ENCODE peak calls at places on chromosomes 1 and 21, in nine cellular contexts. B is endothelial cell, W is heart left ventricle, Y is M059J, Q is HEK293T, U is EL, V is nucleus accumbens, X is AG04449, C is GOT3. G is an unnamed sample.

GRCh38 chr1:197902454-197903195 is at the start of gene C1orf53:
- DNase-seq in B (peak; percentile 92), W (peak; percentile 88), Y (peak; percentile 86), Q (peak; percentile 97), U (peak; percentile 86), V (peak; percentile 91), X (no peak), C (peak; percentile 77), G (peak; percentile 92)

GRCh38 chr1:112794654-112795239 is 79.6 kb upstream of the PPM1J start:
- DNase-seq in B (no peak), W (no peak), Y (no peak), Q (no peak), U (no peak), V (no peak), X (no peak), C (no peak), G (no peak)

GRCh38 chr21:42669069-42669468 is 15.6 kb downstream of the PDE9A start:
- DNase-seq in B (no peak), W (no peak), Y (peak; percentile 15), Q (no peak), U (no peak), V (no peak), X (no peak), C (no peak), G (no peak)

GRCh38 chr1:164611754-164612642 is 53.0 kb downstream of the PBX1 start:
- DNase-seq in B (no peak), W (no peak), Y (peak; percentile 95), Q (peak; percentile 84), U (peak; percentile 84), V (no peak), X (no peak), C (no peak), G (peak; percentile 63)

GRCh38 chr1:202122639-202123335 is at the start of gene GPR37L1:
- DNase-seq in B (peak; percentile 66), W (peak; percentile 69), Y (peak; percentile 56), Q (no peak), U (peak; percentile 59), V (peak; percentile 89), X (no peak), C (no peak), G (peak; percentile 81)

GRCh38 chr1:216596298-216596947 is 126.8 kb downstream of the ESRRG start:
- DNase-seq in B (no peak), W (no peak), Y (peak; percentile 5), Q (peak; percentile 19), U (no peak), V (no peak), X (no peak), C (no peak), G (no peak)

GRCh38 chr1:243542726-243543415 is 287.0 kb downstream of the SDCCAG8 start:
- DNase-seq in B (no peak), W (no peak), Y (no peak), Q (no peak), U (no peak), V (no peak), X (no peak), C (no peak), G (no peak)

GRCh38 chr1:55362558-55362957 is 147.4 kb upstream of the USP24 start:
- DNase-seq in B (no peak), W (no peak), Y (peak; percentile 79), Q (no peak), U (peak; percentile 69), V (no peak), X (peak; percentile 34), C (no peak), G (no peak)

GRCh38 chr21:39529026-39529425 is 77.3 kb downstream of the SH3BGR start:
- DNase-seq in B (peak; percentile 15), W (no peak), Y (peak; percentile 33), Q (no peak), U (peak; percentile 6), V (no peak), X (no peak), C (no peak), G (no peak)

GRCh38 chr1:185441608-185442007 is 124.6 kb upstream of the IVNS1ABP start:
- DNase-seq in B (no peak), W (no peak), Y (peak; percentile 97), Q (no peak), U (peak; percentile 89), V (no peak), X (no peak), C (no peak), G (no peak)

GRCh38 chr1:20732071-20732587 is 374 bp downstream of the SH2D5 start:
- DNase-seq in B (peak; percentile 63), W (peak; percentile 61), Y (peak; percentile 70), Q (peak; percentile 87), U (peak; percentile 83), V (peak; percentile 79), X (no peak), C (no peak), G (peak; percentile 65)

GRCh38 chr1:162943627-162944026 is 82.7 kb upstream of the CCDC190 start:
- DNase-seq in B (no peak), W (no peak), Y (no peak), Q (peak; percentile 10), U (no peak), V (no peak), X (no peak), C (no peak), G (no peak)

GRCh38 chr1:99558539-99558938 is 87.4 kb upstream of the PALMD start:
- DNase-seq in B (no peak), W (no peak), Y (peak; percentile 68), Q (no peak), U (peak; percentile 62), V (no peak), X (no peak), C (no peak), G (no peak)

GRCh38 chr1:153488731-153489130 is 28.3 kb upstream of the S100A7 start:
- DNase-seq in B (no peak), W (peak; percentile 63), Y (peak; percentile 70), Q (no peak), U (peak; percentile 78), V (no peak), X (no peak), C (no peak), G (no peak)

GRCh38 chr1:13528320-13528719 is 14.5 kb upstream of the LRRC38 start:
- DNase-seq in B (no peak), W (no peak), Y (no peak), Q (no peak), U (no peak), V (no peak), X (no peak), C (no peak), G (no peak)

GRCh38 chr1:62407398-62408009 is 29.3 kb upstream of the USP1 start:
- DNase-seq in B (peak; percentile 17), W (no peak), Y (peak; percentile 69), Q (peak; percentile 73), U (peak; percentile 60), V (no peak), X (peak; percentile 12), C (no peak), G (peak; percentile 25)

GRCh38 chr1:37051386-37051785 is 17.1 kb upstream of the GRIK3 start:
- DNase-seq in B (no peak), W (no peak), Y (no peak), Q (no peak), U (no peak), V (no peak), X (no peak), C (no peak), G (no peak)

GRCh38 chr1:88549536-88549935 is 134.5 kb upstream of the PKN2 start:
- DNase-seq in B (no peak), W (no peak), Y (peak; percentile 3), Q (no peak), U (no peak), V (no peak), X (no peak), C (no peak), G (no peak)

GRCh38 chr1:99758073-99758511 is 8.3 kb downstream of the FRRS1 start:
- DNase-seq in B (no peak), W (no peak), Y (peak; percentile 30), Q (no peak), U (no peak), V (no peak), X (no peak), C (no peak), G (no peak)

GRCh38 chr1:95364546-95364945 is 130.5 kb downstream of the RWDD3 start:
- DNase-seq in B (no peak), W (no peak), Y (no peak), Q (no peak), U (no peak), V (no peak), X (no peak), C (no peak), G (no peak)

GRCh38 chr1:56710646-56711045 is 65.5 kb downstream of the PRKAA2 start:
- DNase-seq in B (no peak), W (no peak), Y (peak; percentile 83), Q (no peak), U (peak; percentile 81), V (no peak), X (peak; percentile 51), C (no peak), G (no peak)

GRCh38 chr1:212607206-212607923 is 1.2 kb upstream of the ATF3 start:
- DNase-seq in B (no peak), W (peak; percentile 44), Y (peak; percentile 41), Q (no peak), U (no peak), V (no peak), X (no peak), C (no peak), G (no peak)

GRCh38 chr1:116881879-116882520 is 27.7 kb upstream of the PTGFRN start:
- DNase-seq in B (peak; percentile 35), W (peak; percentile 47), Y (peak; percentile 54), Q (peak; percentile 54), U (peak; percentile 67), V (peak; percentile 59), X (peak; percentile 77), C (no peak), G (peak; percentile 37)

GRCh38 chr1:188277771-188278170 is 1449.0 kb downstream of the PLA2G4A start:
- DNase-seq in B (no peak), W (no peak), Y (no peak), Q (no peak), U (no peak), V (no peak), X (no peak), C (no peak), G (no peak)

GRCh38 chr1:17892225-17892624 is 137.1 kb downstream of the ACTL8 start:
- DNase-seq in B (no peak), W (peak; percentile 84), Y (peak; percentile 47), Q (no peak), U (no peak), V (no peak), X (no peak), C (no peak), G (no peak)

GRCh38 chr1:231021540-231022031 is 18.5 kb downstream of the FAM89A start:
- DNase-seq in B (no peak), W (no peak), Y (peak; percentile 40), Q (no peak), U (peak; percentile 20), V (no peak), X (no peak), C (no peak), G (no peak)

GRCh38 chr21:41500931-41501381 is 7.0 kb downstream of the TMPRSS2 start:
- DNase-seq in B (no peak), W (no peak), Y (no peak), Q (no peak), U (no peak), V (no peak), X (no peak), C (no peak), G (no peak)

GRCh38 chr1:200739499-200740290 is 1.0 kb downstream of the CAMSAP2 start:
- DNase-seq in B (no peak), W (peak; percentile 47), Y (peak; percentile 58), Q (no peak), U (peak; percentile 29), V (peak; percentile 22), X (no peak), C (no peak), G (no peak)

GRCh38 chr1:174408142-174408541 is 39.6 kb upstream of the GPR52 start:
- DNase-seq in B (no peak), W (no peak), Y (no peak), Q (no peak), U (no peak), V (no peak), X (no peak), C (no peak), G (no peak)

GRCh38 chr1:208985231-208985630 is 598.3 kb upstream of the CAMK1G start:
- DNase-seq in B (no peak), W (no peak), Y (peak; percentile 66), Q (no peak), U (no peak), V (no peak), X (no peak), C (no peak), G (no peak)

GRCh38 chr1:66686406-66686805 is 65.9 kb upstream of the DYNLT5 start:
- DNase-seq in B (no peak), W (no peak), Y (no peak), Q (no peak), U (no peak), V (no peak), X (no peak), C (no peak), G (no peak)

G was measured in HuH-7.5.